ENCODE peak calls at places on chromosome X, in six cellular contexts. O, U, X, T, P and S are unnamed samples.

GRCh38 chrX:9940397-9940796 is 26.8 kb upstream of the CLDN34 start:
- DNase-seq in O (peak), U (no peak), X (peak), T (peak), P (no peak), S (peak)

GRCh38 chrX:150544222-150544787 is 24.1 kb upstream of the MTM1 start:
- DNase-seq in O (peak), U (no peak), X (peak), T (no peak), P (no peak), S (no peak)

GRCh38 chrX:129781134-129782014 is 1.6 kb downstream of the SASH3 start:
- DNase-seq in O (peak), U (peak), X (no peak), T (no peak), P (peak), S (no peak)

GRCh38 chrX:56231706-56232105 is 450 bp upstream of the KLF8 start:
- DNase-seq in O (no peak), U (no peak), X (no peak), T (no peak), P (no peak), S (no peak)

GRCh38 chrX:41265615-41266014 is 68.3 kb upstream of the DDX3X start:
- DNase-seq in O (peak), U (peak), X (peak), T (peak), P (no peak), S (peak)

GRCh38 chrX:2176733-2177132 is 324.0 kb downstream of the DHRSX start:
- DNase-seq in O (no peak), U (no peak), X (peak), T (no peak), P (no peak), S (no peak)

GRCh38 chrX:30741545-30741944 is 88.3 kb downstream of the GK start:
- DNase-seq in O (no peak), U (no peak), X (no peak), T (no peak), P (no peak), S (no peak)

GRCh38 chrX:138914751-138915150 is 203.2 kb upstream of the FGF13 start:
- DNase-seq in O (no peak), U (no peak), X (no peak), T (no peak), P (no peak), S (no peak)

GRCh38 chrX:129525162-129525561 is 1.9 kb upstream of the SMARCA1 start:
- DNase-seq in O (no peak), U (no peak), X (peak), T (peak), P (no peak), S (no peak)